ENCODE peak calls at places on chromosome X, in nine cellular contexts. E is prostate gland, A is hepatocyte, S is upper lobe of right lung, K is fibroblast of lung, Y is mesendoderm, N is GM23248, X is thoracic aorta, W is kidney. O is an unnamed sample. For H3K4me1, the result is how much of the 10 kb centered on the place peaks cover.

GRCh38 chrX:72181178-72182125 is at the start of gene PIN4:
- DNase-seq in W (peak), Y (peak), A (peak), E (peak), N (peak), X (peak), K (peak), S (peak), O (peak)

GRCh38 chrX:74529311-74529710 is 85.1 kb downstream of the RLIM start:
- DNase-seq in Y (no peak), E (no peak), W (no peak), S (no peak), A (no peak), K (no peak), N (no peak), X (no peak), O (no peak)

GRCh38 chrX:43813898-43814297 is 68.4 kb downstream of the MAOB start:
- DNase-seq in S (no peak), E (no peak), X (no peak), K (peak), N (peak), Y (peak), W (no peak), A (no peak), O (peak)

GRCh38 chrX:30876367-30876766 is 12.7 kb downstream of the TAB3 start:
- DNase-seq in N (no peak), A (no peak), W (peak), Y (no peak), S (no peak), X (no peak), E (no peak), K (no peak), O (no peak)

GRCh38 chrX:54076903-54077302 is 32.6 kb upstream of the PHF8 start:
- DNase-seq in S (no peak), E (no peak), A (no peak), K (peak), N (peak), Y (peak), W (no peak), X (no peak), O (no peak)

GRCh38 chrX:140975472-140975871 is 26.9 kb upstream of the SPANXB1 start:
- DNase-seq in Y (no peak), S (no peak), A (no peak), W (no peak), X (no peak), K (no peak), N (no peak), E (no peak), O (no peak)

GRCh38 chrX:20530319-20530979 is 263.7 kb upstream of the RPS6KA3 start:
- DNase-seq in Y (peak), X (no peak), K (peak), W (no peak), S (no peak), E (peak), A (peak), N (peak), O (peak)

GRCh38 chrX:84339507-84340364 is 151.7 kb upstream of the RPS6KA6 start:
- DNase-seq in X (no peak), K (no peak), Y (peak), W (no peak), N (peak), E (no peak), A (peak), S (no peak), O (peak)

GRCh38 chrX:10014462-10015373 is 47.6 kb downstream of the CLDN34 start:
- DNase-seq in Y (peak), E (peak), N (peak), W (peak), S (peak), X (peak), K (peak), A (peak), O (peak)

DNA sequence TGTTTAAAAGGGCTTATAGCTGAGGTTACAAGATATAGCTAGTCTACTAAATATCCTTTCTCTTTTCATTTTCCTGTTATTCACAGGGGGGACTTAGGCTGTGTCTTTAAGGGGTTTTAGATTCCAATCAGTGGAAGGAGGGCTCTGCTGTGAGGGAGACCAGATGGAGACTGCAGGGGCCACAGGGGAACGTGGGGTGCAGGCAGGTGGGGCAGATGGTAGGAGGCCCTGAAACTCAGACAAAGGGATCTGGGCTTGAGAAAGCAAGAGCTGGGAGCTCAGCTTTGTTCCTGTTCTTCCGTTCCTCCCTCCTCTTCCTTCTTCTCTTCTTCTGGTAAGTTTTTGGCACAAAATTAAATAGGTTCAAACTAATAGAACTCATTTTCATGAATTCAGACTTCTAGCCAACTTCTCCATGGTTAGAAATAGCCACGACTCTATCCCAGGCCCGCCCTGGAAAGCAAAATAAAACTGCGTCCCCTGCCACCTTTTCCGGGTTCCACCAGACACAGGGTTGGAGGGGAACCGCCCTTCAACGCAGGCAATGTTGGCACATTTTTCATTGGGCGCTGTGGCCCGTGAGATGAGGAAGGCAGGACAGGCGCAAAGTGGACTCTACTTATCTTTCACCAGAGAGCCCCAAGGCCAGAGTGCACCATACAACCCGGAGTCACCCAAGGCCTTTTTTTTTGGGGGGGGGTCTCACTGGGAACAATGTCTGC is 3.5 kb upstream of the TMSB4X start:
- DNase-seq in K (no peak), X (no peak), N (no peak), E (no peak), A (no peak), Y (no peak), W (no peak), S (peak), O (no peak)
- H3K4me3 ChIP-seq in K (no peak), X (peak), N (no peak), E (no peak), A (no peak), Y (no peak), W (no peak), S (peak), O (no peak)

DNA sequence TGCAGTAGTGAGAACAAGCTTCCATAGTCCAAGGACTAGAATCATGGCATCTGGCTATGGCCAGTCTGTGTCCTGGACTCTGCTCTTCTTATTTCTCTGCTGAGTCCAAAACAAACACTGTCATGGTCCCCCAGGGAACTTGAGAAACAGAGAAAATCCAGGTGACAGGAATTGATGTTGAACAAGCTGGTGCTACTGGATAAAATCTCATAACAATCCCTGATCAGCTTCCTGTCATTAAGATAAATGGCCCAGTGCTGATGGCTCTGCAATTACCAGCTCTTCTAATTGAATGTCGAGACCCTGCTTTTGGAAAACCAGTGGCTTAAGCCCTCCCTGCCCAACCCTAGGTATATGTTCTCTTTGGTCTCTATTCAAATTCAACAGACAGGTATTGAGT is 58.8 kb upstream of the ARHGAP36 start:
- DNase-seq in K (no peak), Y (no peak), S (no peak), X (no peak), W (no peak), A (no peak), N (no peak), E (no peak), O (no peak)
- H3K4me1 ChIP-seq in K (under half), Y (under half), S (under half), X (under half), W (under half), A (under half), N (under half), E (under half), O (under half)

GRCh38 chrX:131826572-131826971 is 196.5 kb upstream of the STK26 start:
- DNase-seq in Y (no peak), N (no peak), E (no peak), W (no peak), S (no peak), X (no peak), A (no peak), K (no peak), O (no peak)

GRCh38 chrX:131827935-131828334 is 195.2 kb upstream of the STK26 start:
- DNase-seq in Y (peak), W (no peak), K (no peak), E (no peak), N (peak), A (no peak), S (no peak), X (no peak), O (peak)

GRCh38 chrX:131831185-131831520 is 191.9 kb upstream of the STK26 start:
- DNase-seq in X (no peak), K (no peak), E (no peak), S (no peak), A (no peak), W (no peak), Y (no peak), N (no peak), O (no peak)

GRCh38 chrX:131828482-131828881 is 194.6 kb upstream of the STK26 start:
- DNase-seq in K (no peak), S (no peak), A (no peak), X (no peak), E (no peak), W (no peak), N (no peak), Y (peak), O (no peak)

GRCh38 chrX:131830400-131831184 is 192.5 kb upstream of the STK26 start:
- DNase-seq in Y (peak), W (peak), E (no peak), X (no peak), S (no peak), N (peak), K (peak), A (peak), O (peak)
- H3K4me3 ChIP-seq in Y (peak), W (peak), E (no peak), X (peak), S (peak), N (no peak), K (no peak), A (no peak), O (peak)

GRCh38 chrX:129786210-129786651 is 6.5 kb downstream of the SASH3 start:
- DNase-seq in S (no peak), K (no peak), Y (no peak), A (no peak), E (no peak), X (no peak), W (no peak), N (no peak), O (no peak)
- H3K4me1 ChIP-seq in S (under half), K (under half), Y (under half), A (under half), E (under half), X (under half), W (under half), N (under half), O (under half)

GRCh38 chrX:36961590-36961989 is 46.6 kb upstream of the FAM47C start:
- DNase-seq in Y (peak), W (no peak), S (no peak), A (no peak), E (no peak), X (no peak), K (no peak), N (no peak), O (peak)

GRCh38 chrX:36957425-36958328 is 50.5 kb upstream of the FAM47C start:
- DNase-seq in Y (peak), K (peak), N (no peak), A (peak), S (peak), W (peak), X (no peak), E (peak), O (peak)

GRCh38 chrX:36963852-36964251 is 44.3 kb upstream of the FAM47C start:
- DNase-seq in A (no peak), N (no peak), E (no peak), S (no peak), X (no peak), Y (no peak), K (no peak), W (peak), O (no peak)

GRCh38 chrX:36963069-36963808 is 44.9 kb upstream of the FAM47C start:
- DNase-seq in Y (peak), E (no peak), A (no peak), S (no peak), N (no peak), W (peak), K (no peak), X (no peak), O (no peak)
- H3K4me3 ChIP-seq in Y (no peak), E (peak), A (no peak), S (no peak), N (no peak), W (peak), K (no peak), X (peak), O (no peak)

GRCh38 chrX:45822124-45822523 is 621.4 kb upstream of the DIPK2B start:
- DNase-seq in W (no peak), S (no peak), E (no peak), Y (no peak), X (no peak), N (no peak), A (no peak), K (no peak), O (no peak)
- H3K4me1 ChIP-seq in W (under half), S (under half), E (under half), Y (under half), X (under half), N (under half), A (under half), K (under half), O (under half)

GRCh38 chrX:135340827-135341226 is 31.5 kb downstream of the ETDC start:
- DNase-seq in N (peak), K (peak), X (no peak), S (no peak), A (no peak), Y (no peak), E (no peak), W (no peak), O (peak)
- H3K4me3 ChIP-seq in N (peak), K (peak), X (peak), S (peak), A (peak), Y (no peak), E (peak), W (peak), O (peak)

DNA sequence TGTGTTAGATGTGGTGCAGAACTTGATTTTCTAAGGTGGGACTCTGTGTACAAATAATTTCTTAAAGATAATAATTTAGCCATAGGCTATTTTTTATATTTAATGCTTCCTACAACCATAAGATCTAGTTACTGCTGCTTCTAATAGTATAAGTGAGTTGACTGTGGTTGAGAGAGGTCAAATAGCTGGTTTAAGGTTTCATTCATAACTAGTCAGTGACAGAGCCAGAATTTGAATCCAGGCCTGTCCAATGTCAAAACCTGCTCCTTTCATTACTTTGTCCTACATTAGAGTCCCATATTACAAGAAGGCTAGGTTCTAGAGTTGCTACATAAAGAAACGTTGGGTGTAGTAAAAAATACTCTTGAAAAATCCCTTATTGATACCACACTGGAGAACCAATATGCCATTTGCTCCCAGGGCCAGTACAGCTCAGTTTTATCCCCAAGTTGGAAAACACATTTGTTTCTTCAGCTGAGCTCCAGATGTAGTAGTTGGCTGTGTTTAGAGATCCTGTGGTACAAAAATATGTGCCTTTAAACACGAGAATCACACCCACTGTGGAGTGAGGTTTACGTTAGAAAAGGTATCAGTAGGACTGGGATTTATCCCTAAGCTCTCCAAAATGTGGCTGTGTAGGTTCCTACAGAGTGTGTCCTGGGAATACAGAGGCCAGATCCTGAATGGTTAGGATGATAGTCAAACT is 84.3 kb downstream of the REPS2 start:
- DNase-seq in N (no peak), E (no peak), X (no peak), Y (no peak), W (no peak), A (no peak), K (peak), S (no peak), O (no peak)
- H3K4me1 ChIP-seq in N (under half), E (under half), X (under half), Y (under half), W (under half), A (under half), K (under half), S (under half), O (under half)

GRCh38 chrX:155028192-155028591 is 1.5 kb downstream of the FUNDC2 start:
- DNase-seq in K (no peak), W (no peak), X (no peak), A (no peak), S (no peak), E (no peak), N (no peak), Y (peak), O (no peak)
- H3K4me3 ChIP-seq in K (peak), W (peak), X (peak), A (peak), S (peak), E (no peak), N (peak), Y (no peak), O (peak)

O was measured in A673.